ENCODE peak calls at places on chromosomes 3 and 15, in six cellular contexts. R, T, I, N, B and H are unnamed samples.

GRCh38 chr3:189838291-189838690 is 207.1 kb downstream of the TP63 start:
- DNase-seq in B (no peak), N (no peak), T (no peak), I (no peak), R (no peak), H (no peak)

GRCh38 chr15:44537728-44538240 is 837 bp downstream of the EIF3J start:
- DNase-seq in N (peak), I (no peak), T (no peak), B (no peak), R (no peak), H (peak)

GRCh38 chr3:14837188-14837587 is 18.4 kb downstream of the FGD5 start:
- DNase-seq in I (no peak), B (no peak), N (no peak), R (peak), T (no peak), H (no peak)

GRCh38 chr3:14340960-14341708 is 61.3 kb upstream of the SLC6A6 start:
- DNase-seq in R (no peak), N (no peak), I (no peak), B (no peak), T (no peak), H (no peak)

GRCh38 chr15:66894363-66894762 is 171.0 kb upstream of the SMAD3 start:
- DNase-seq in B (no peak), I (no peak), T (no peak), R (no peak), N (no peak), H (no peak)

GRCh38 chr3:101100361-101101009 is 107.3 kb upstream of the ABI3BP start:
- DNase-seq in R (no peak), I (no peak), T (no peak), B (no peak), N (no peak), H (no peak)

GRCh38 chr3:182258538-182259177 is 534.6 kb upstream of the ATP11B start:
- DNase-seq in R (no peak), B (no peak), I (no peak), T (peak), N (no peak), H (peak)

GRCh38 chr3:141387446-141388030 is 19.2 kb downstream of the ZBTB38 start:
- DNase-seq in B (no peak), I (no peak), T (no peak), N (no peak), R (no peak), H (no peak)

GRCh38 chr3:112043621-112044201 is 9.2 kb downstream of the TMPRSS7 start:
- DNase-seq in N (peak), R (peak), B (peak), T (peak), I (peak), H (peak)

GRCh38 chr15:96561593-96561992 is 231.1 kb downstream of the NR2F2 start:
- DNase-seq in I (no peak), N (no peak), B (no peak), T (no peak), R (no peak), H (no peak)